ENCODE peak calls at places on chromosomes 3 and 15, in six cellular contexts. Q is AG04450, C is AG10803, P is right atrium auricular region, V is astrocyte of the spinal cord, D is GM20000. E is an unnamed sample.

GRCh38 chr3:3191675-3192480 is 12.4 kb upstream of the CRBN start:
- DNase-seq in Q (no peak), C (no peak), P (no peak), V (no peak), D (no peak), E (no peak)

GRCh38 chr3:121942116-121942786 is 48.0 kb downstream of the SLC15A2 start:
- DNase-seq in Q (no peak), C (no peak), P (no peak), V (no peak), D (no peak), E (no peak)

GRCh38 chr15:85805392-85805791 is 10.7 kb upstream of the KLHL25 start:
- DNase-seq in Q (no peak), C (no peak), P (no peak), V (no peak), D (no peak), E (no peak)

GRCh38 chr3:165283328-165283727 is 87.1 kb upstream of the SLITRK3 start:
- DNase-seq in Q (no peak), C (no peak), P (no peak), V (no peak), D (no peak), E (no peak)

GRCh38 chr15:51286816-51287215 is 51.6 kb downstream of the CYP19A1 start:
- DNase-seq in Q (no peak), C (no peak), P (no peak), V (no peak), D (no peak), E (no peak)

GRCh38 chr15:48190932-48191573 is 412 bp upstream of the CTXN2 start:
- DNase-seq in Q (peak), C (peak), P (no peak), V (peak), D (peak), E (no peak)

GRCh38 chr3:9690451-9691450 is 12.9 kb upstream of the CPNE9 start:
- DNase-seq in Q (no peak), C (no peak), P (no peak), V (peak), D (peak), E (no peak)

GRCh38 chr3:58490860-58491501 is 915 bp upstream of the KCTD6 start:
- DNase-seq in Q (no peak), C (no peak), P (no peak), V (no peak), D (no peak), E (peak)

GRCh38 chr15:52124270-52124878 is 11.8 kb upstream of the BCL2L10 start:
- DNase-seq in Q (no peak), C (peak), P (no peak), V (peak), D (no peak), E (no peak)

GRCh38 chr15:51203797-51204196 is 109.1 kb upstream of the TNFAIP8L3 start:
- DNase-seq in Q (peak), C (peak), P (no peak), V (peak), D (no peak), E (no peak)

GRCh38 chr3:150840733-150841515 is 64.3 kb downstream of the MINDY4B start:
- DNase-seq in Q (no peak), C (no peak), P (no peak), V (no peak), D (no peak), E (no peak)
- TF ChIP-seq CTCF in Q (no peak), C (no peak), P (no peak), V (no peak), D (no peak), E (no peak)

GRCh38 chr3:73094127-73094526 is 32.7 kb downstream of the EBLN2 start:
- DNase-seq in Q (no peak), C (peak), P (no peak), V (no peak), D (no peak), E (no peak)
- TF ChIP-seq CTCF in Q (no peak), C (no peak), P (no peak), V (peak), D (no peak), E (peak)

DNA sequence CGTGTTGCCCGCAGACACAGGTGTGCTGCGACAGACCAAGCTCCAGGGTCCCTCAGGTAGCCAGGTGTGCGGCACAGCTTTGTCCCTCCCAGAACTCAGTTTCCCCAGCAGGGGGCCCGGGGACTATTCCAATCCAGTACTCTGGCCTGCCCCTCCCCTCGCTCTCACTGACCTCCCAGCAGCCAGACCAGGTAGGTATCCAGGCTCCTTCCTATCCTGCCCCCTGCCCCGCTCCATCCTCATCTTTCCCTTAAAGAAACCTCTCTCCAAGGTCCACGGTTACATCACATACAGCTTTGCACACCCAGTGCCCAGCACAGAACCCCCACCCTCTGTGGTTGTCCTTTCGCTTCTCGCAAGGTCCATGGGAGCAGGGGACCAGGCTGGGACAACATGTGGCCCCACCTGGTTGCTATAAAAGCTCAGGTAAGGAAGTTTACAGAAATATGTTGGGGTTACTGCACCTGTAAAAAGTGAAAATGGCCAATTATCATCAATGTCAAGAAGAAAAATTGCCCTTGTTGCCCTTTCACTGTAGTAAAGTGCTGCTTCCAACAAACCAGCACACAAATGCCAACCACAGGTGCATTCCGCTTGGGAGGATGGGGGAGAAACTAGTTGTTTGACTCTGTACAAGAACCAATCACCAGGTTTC is 7.3 kb upstream of the CYP11A1 start:
- DNase-seq in Q (no peak), C (no peak), P (no peak), V (no peak), D (no peak), E (no peak)
- TF ChIP-seq CTCF in Q (no peak), C (no peak), P (no peak), V (no peak), D (no peak), E (no peak)

DNA sequence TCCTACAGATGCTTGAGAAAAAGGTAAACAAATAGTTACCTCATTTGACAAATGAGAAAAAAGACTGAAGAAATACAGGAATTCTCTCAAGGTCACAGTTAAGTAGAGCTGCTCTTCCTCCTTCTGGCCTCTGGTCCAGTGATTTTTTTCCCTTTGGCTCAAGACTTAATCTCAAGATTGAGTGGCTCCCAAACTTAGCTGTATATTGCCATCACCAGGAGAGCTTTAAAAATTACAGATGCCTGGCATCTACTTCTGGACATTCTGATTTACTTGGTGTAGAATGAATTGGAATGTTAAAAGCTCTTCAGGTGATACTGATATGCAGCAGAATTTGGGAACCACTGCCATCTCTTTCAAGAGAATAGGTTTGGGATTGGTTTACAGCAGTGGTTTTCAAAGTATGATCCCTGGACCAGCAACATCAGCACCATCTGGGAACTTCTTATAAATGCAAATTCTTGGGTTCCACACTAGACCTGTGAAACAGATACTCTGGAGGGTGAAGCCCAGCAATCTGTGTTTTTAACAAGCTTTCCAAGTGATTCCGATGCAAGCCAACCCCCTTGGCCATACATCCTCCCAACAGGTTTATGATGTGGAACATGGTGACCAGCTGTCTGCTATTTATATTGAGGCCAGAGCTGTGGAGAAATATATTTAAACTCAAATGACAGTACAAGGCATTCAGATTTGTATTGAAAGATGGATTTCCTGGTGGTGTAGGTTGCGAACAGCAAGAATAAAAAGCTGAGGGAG is 333.0 kb upstream of the RARB start:
- DNase-seq in Q (no peak), C (no peak), P (no peak), V (no peak), D (no peak), E (no peak)
- TF ChIP-seq CTCF in Q (no peak), C (no peak), P (no peak), V (no peak), D (no peak), E (no peak)

GRCh38 chr3:67691926-67692325 is 37.5 kb upstream of the SUCLG2 start:
- DNase-seq in Q (no peak), C (no peak), P (no peak), V (no peak), D (no peak), E (no peak)
- TF ChIP-seq CTCF in Q (no peak), C (no peak), P (no peak), V (no peak), D (no peak), E (no peak)

GRCh38 chr3:79587150-79587549 is 180.6 kb downstream of the ROBO1 start:
- DNase-seq in Q (no peak), C (no peak), P (no peak), V (no peak), D (no peak), E (no peak)
- TF ChIP-seq CTCF in Q (no peak), C (no peak), P (no peak), V (no peak), D (no peak), E (no peak)

GRCh38 chr15:92087211-92087610 is 233.7 kb downstream of the SLCO3A1 start:
- DNase-seq in Q (no peak), C (no peak), P (no peak), V (no peak), D (no peak), E (no peak)

GRCh38 chr15:92095691-92096090 is 242.2 kb downstream of the SLCO3A1 start:
- DNase-seq in Q (no peak), C (no peak), P (no peak), V (no peak), D (peak), E (no peak)

GRCh38 chr15:92092391-92092790 is 238.9 kb downstream of the SLCO3A1 start:
- DNase-seq in Q (no peak), C (no peak), P (no peak), V (no peak), D (no peak), E (no peak)

GRCh38 chr15:92091155-92091734 is 237.7 kb downstream of the SLCO3A1 start:
- DNase-seq in Q (no peak), C (peak), P (no peak), V (no peak), D (no peak), E (no peak)
- TF ChIP-seq CTCF in Q (peak), C (peak), P (peak), V (peak), D (peak), E (peak)

DNA sequence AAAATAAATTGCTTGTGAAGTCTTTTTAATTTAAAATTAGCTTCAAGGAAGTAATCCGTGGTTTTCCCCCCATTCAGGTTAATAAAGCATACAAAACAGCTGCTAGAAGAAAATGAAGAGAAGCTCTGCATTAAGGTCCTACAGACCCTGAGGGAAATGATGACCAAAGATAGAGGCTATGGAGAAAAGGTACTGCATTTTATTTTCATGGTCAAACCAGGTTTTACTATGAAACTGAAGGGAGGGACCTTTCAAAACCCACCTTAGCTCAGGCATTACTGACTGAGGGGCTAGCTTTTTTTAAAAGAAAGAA is 218.5 kb downstream of the ITPR1 start:
- DNase-seq in Q (no peak), C (no peak), P (no peak), V (peak), D (no peak), E (no peak)
- TF ChIP-seq CTCF in Q (no peak), C (no peak), P (peak), V (no peak), D (no peak), E (no peak)

GRCh38 chr15:57747206-57747605 is 40.7 kb downstream of the POLR2M start:
- DNase-seq in Q (no peak), C (no peak), P (no peak), V (no peak), D (no peak), E (no peak)

GRCh38 chr15:57746752-57747151 is 40.2 kb downstream of the POLR2M start:
- DNase-seq in Q (no peak), C (no peak), P (no peak), V (no peak), D (no peak), E (no peak)

GRCh38 chr15:57741089-57741488 is 34.6 kb downstream of the POLR2M start:
- DNase-seq in Q (no peak), C (no peak), P (no peak), V (no peak), D (no peak), E (no peak)

GRCh38 chr15:57740048-57740447 is 33.5 kb downstream of the POLR2M start:
- DNase-seq in Q (no peak), C (no peak), P (no peak), V (no peak), D (no peak), E (no peak)

GRCh38 chr15:57743424-57743823 is 36.9 kb downstream of the POLR2M start:
- DNase-seq in Q (no peak), C (no peak), P (no peak), V (no peak), D (peak), E (no peak)
- TF ChIP-seq CTCF in Q (no peak), C (peak), P (no peak), V (peak), D (peak), E (no peak)